ENCODE peak calls at places on chromosomes 6 and 20, in six cellular contexts. N is AG09309, K is NCI-H1930, D is GM06990, W is NCI-H1436, U is aorta. O is an unnamed sample.

GRCh38 chr6:93047033-93047432 is 372.3 kb downstream of the EPHA7 start:
- DNase-seq in D (no peak), N (no peak), U (no peak), W (no peak), K (no peak), O (no peak)

GRCh38 chr6:56246941-56247653 is at the start of gene COL21A1:
- DNase-seq in U (peak), D (no peak), K (no peak), N (no peak), W (no peak), O (no peak)

GRCh38 chr20:24987873-24988835 is 4.4 kb downstream of the APMAP start:
- DNase-seq in W (no peak), U (no peak), N (no peak), K (no peak), D (no peak), O (no peak)

GRCh38 chr6:80356000-80356399 is 249.5 kb downstream of the BCKDHB start:
- DNase-seq in D (no peak), N (no peak), W (no peak), U (no peak), K (no peak), O (no peak)

GRCh38 chr6:117265425-117266266 is at the start of gene VGLL2:
- DNase-seq in D (peak), W (no peak), K (peak), U (peak), N (no peak), O (no peak)

GRCh38 chr6:161048636-161049035 is 57.1 kb downstream of the MAP3K4 start:
- DNase-seq in U (no peak), D (no peak), K (no peak), N (peak), W (no peak), O (no peak)

GRCh38 chr6:156980515-156980914 is 203.3 kb downstream of the ARID1B start:
- DNase-seq in W (peak), N (no peak), K (no peak), U (no peak), D (no peak), O (no peak)

GRCh38 chr20:50169329-50169823 is 15.9 kb upstream of the PEDS1 start:
- DNase-seq in N (no peak), U (peak), D (no peak), W (peak), K (peak), O (peak)

GRCh38 chr6:137390264-137390787 is 103.9 kb downstream of the OLIG3 start:
- DNase-seq in D (no peak), K (no peak), U (no peak), N (no peak), W (no peak), O (no peak)

GRCh38 chr6:56348578-56348977 is 101.2 kb upstream of the COL21A1 start:
- DNase-seq in U (no peak), N (no peak), D (no peak), W (no peak), K (no peak), O (no peak)

GRCh38 chr20:44615876-44616603 is 33.7 kb downstream of the PKIG start:
- DNase-seq in N (no peak), K (no peak), D (no peak), W (no peak), U (peak), O (no peak)

GRCh38 chr6:53581161-53581560 is 36.3 kb upstream of the GCLC start:
- DNase-seq in K (no peak), D (no peak), U (no peak), W (no peak), N (peak), O (no peak)

GRCh38 chr6:15493437-15494168 is 169.2 kb downstream of the DTNBP1 start:
- DNase-seq in N (no peak), D (no peak), K (no peak), U (no peak), W (no peak), O (no peak)

GRCh38 chr6:8628063-8628462 is 192.7 kb upstream of the SLC35B3 start:
- DNase-seq in D (no peak), W (no peak), K (no peak), N (no peak), U (no peak), O (no peak)

O was measured in GM12864.